ENCODE peak calls at places on chromosomes 3 and 15, in ten cellular contexts. One of them, this sample, is unnamed.

GRCh38 chr3:58679974-58680656 is 13.5 kb upstream of the FAM3D start:
- DNase-seq in retina: no peak
- DNase-seq in pons: no peak
- DNase-seq in breast epithelium: no peak
- DNase-seq in HT-29: no peak
- DNase-seq in GM10248: no peak
- DNase-seq in Kasumi-1: no peak
- DNase-seq in glutamatergic neuron: no peak
- DNase-seq in AG08396: no peak
- DNase-seq in progenitor cell of endocrine pancreas: no peak
- DNase-seq in this sample: no peak

GRCh38 chr15:63238796-63239195 is 38.6 kb upstream of the APH1B start:
- DNase-seq in retina: no peak
- DNase-seq in pons: no peak
- DNase-seq in breast epithelium: no peak
- DNase-seq in HT-29: no peak
- DNase-seq in GM10248: peak
- DNase-seq in Kasumi-1: no peak
- DNase-seq in glutamatergic neuron: no peak
- DNase-seq in AG08396: no peak
- DNase-seq in progenitor cell of endocrine pancreas: no peak
- DNase-seq in this sample: peak

GRCh38 chr3:9222956-9223639 is 26.3 kb downstream of the SRGAP3 start:
- DNase-seq in retina: no peak
- DNase-seq in pons: no peak
- DNase-seq in breast epithelium: no peak
- DNase-seq in HT-29: no peak
- DNase-seq in GM10248: no peak
- DNase-seq in Kasumi-1: no peak
- DNase-seq in glutamatergic neuron: no peak
- DNase-seq in AG08396: no peak
- DNase-seq in progenitor cell of endocrine pancreas: no peak
- DNase-seq in this sample: no peak

GRCh38 chr3:66554178-66554577 is 53.4 kb upstream of the LRIG1 start:
- DNase-seq in retina: no peak
- DNase-seq in pons: no peak
- DNase-seq in breast epithelium: no peak
- DNase-seq in HT-29: no peak
- DNase-seq in GM10248: no peak
- DNase-seq in Kasumi-1: no peak
- DNase-seq in glutamatergic neuron: no peak
- DNase-seq in AG08396: no peak
- DNase-seq in progenitor cell of endocrine pancreas: no peak
- DNase-seq in this sample: peak

GRCh38 chr3:27115352-27115751 is 253.8 kb downstream of the NEK10 start:
- DNase-seq in retina: no peak
- DNase-seq in pons: no peak
- DNase-seq in breast epithelium: no peak
- DNase-seq in HT-29: no peak
- DNase-seq in GM10248: no peak
- DNase-seq in Kasumi-1: no peak
- DNase-seq in glutamatergic neuron: no peak
- DNase-seq in AG08396: no peak
- DNase-seq in progenitor cell of endocrine pancreas: no peak
- DNase-seq in this sample: no peak

GRCh38 chr3:119636194-119636593 is 24.2 kb downstream of the POPDC2 start:
- DNase-seq in retina: no peak
- DNase-seq in pons: no peak
- DNase-seq in breast epithelium: no peak
- DNase-seq in HT-29: no peak
- DNase-seq in GM10248: no peak
- DNase-seq in Kasumi-1: no peak
- DNase-seq in glutamatergic neuron: no peak
- DNase-seq in AG08396: no peak
- DNase-seq in progenitor cell of endocrine pancreas: no peak
- DNase-seq in this sample: no peak

GRCh38 chr3:13005301-13005700 is 67.9 kb downstream of the IQSEC1 start:
- DNase-seq in retina: no peak
- DNase-seq in pons: no peak
- DNase-seq in breast epithelium: no peak
- DNase-seq in HT-29: no peak
- DNase-seq in GM10248: no peak
- DNase-seq in Kasumi-1: no peak
- DNase-seq in glutamatergic neuron: no peak
- DNase-seq in AG08396: no peak
- DNase-seq in progenitor cell of endocrine pancreas: no peak
- DNase-seq in this sample: no peak

GRCh38 chr15:40878785-40879184 is 4.8 kb upstream of the RHOV start:
- DNase-seq in retina: no peak
- DNase-seq in pons: no peak
- DNase-seq in breast epithelium: no peak
- DNase-seq in HT-29: peak
- DNase-seq in GM10248: peak
- DNase-seq in Kasumi-1: no peak
- DNase-seq in glutamatergic neuron: no peak
- DNase-seq in AG08396: no peak
- DNase-seq in progenitor cell of endocrine pancreas: no peak
- DNase-seq in this sample: peak

GRCh38 chr15:65819563-65819960 is 27.5 kb upstream of the DENND4A start:
- DNase-seq in retina: no peak
- DNase-seq in pons: no peak
- DNase-seq in breast epithelium: no peak
- DNase-seq in HT-29: no peak
- DNase-seq in GM10248: no peak
- DNase-seq in Kasumi-1: no peak
- DNase-seq in glutamatergic neuron: no peak
- DNase-seq in AG08396: no peak
- DNase-seq in progenitor cell of endocrine pancreas: no peak
- DNase-seq in this sample: no peak

GRCh38 chr3:141401584-141402475 is 33.5 kb downstream of the ZBTB38 start:
- DNase-seq in retina: peak
- DNase-seq in pons: peak
- DNase-seq in breast epithelium: no peak
- DNase-seq in HT-29: peak
- DNase-seq in GM10248: peak
- DNase-seq in Kasumi-1: no peak
- DNase-seq in glutamatergic neuron: peak
- DNase-seq in AG08396: peak
- DNase-seq in progenitor cell of endocrine pancreas: peak
- DNase-seq in this sample: peak

GRCh38 chr15:100166313-100166712 is 175.5 kb downstream of the ADAMTS17 start:
- DNase-seq in retina: no peak
- DNase-seq in pons: no peak
- DNase-seq in breast epithelium: no peak
- DNase-seq in HT-29: no peak
- DNase-seq in GM10248: no peak
- DNase-seq in Kasumi-1: no peak
- DNase-seq in glutamatergic neuron: no peak
- DNase-seq in AG08396: no peak
- DNase-seq in progenitor cell of endocrine pancreas: no peak
- DNase-seq in this sample: no peak

GRCh38 chr3:57985176-57985976 is 22.8 kb upstream of the FLNB start:
- DNase-seq in retina: no peak
- DNase-seq in pons: no peak
- DNase-seq in breast epithelium: no peak
- DNase-seq in HT-29: no peak
- DNase-seq in GM10248: no peak
- DNase-seq in Kasumi-1: no peak
- DNase-seq in glutamatergic neuron: no peak
- DNase-seq in AG08396: no peak
- DNase-seq in progenitor cell of endocrine pancreas: no peak
- DNase-seq in this sample: no peak

GRCh38 chr3:153967260-153967659 is 153.9 kb upstream of the ARHGEF26 start:
- DNase-seq in retina: no peak
- DNase-seq in pons: no peak
- DNase-seq in breast epithelium: no peak
- DNase-seq in HT-29: no peak
- DNase-seq in GM10248: no peak
- DNase-seq in Kasumi-1: no peak
- DNase-seq in glutamatergic neuron: no peak
- DNase-seq in AG08396: no peak
- DNase-seq in progenitor cell of endocrine pancreas: no peak
- DNase-seq in this sample: no peak

GRCh38 chr3:139113231-139113749 is 68.6 kb upstream of the PRR23C start:
- DNase-seq in retina: no peak
- DNase-seq in pons: peak
- DNase-seq in breast epithelium: no peak
- DNase-seq in HT-29: peak
- DNase-seq in GM10248: no peak
- DNase-seq in Kasumi-1: peak
- DNase-seq in glutamatergic neuron: no peak
- DNase-seq in AG08396: no peak
- DNase-seq in progenitor cell of endocrine pancreas: no peak
- DNase-seq in this sample: no peak

GRCh38 chr15:68526269-68526668 is 52.5 kb upstream of the CORO2B start:
- DNase-seq in retina: no peak
- DNase-seq in pons: no peak
- DNase-seq in breast epithelium: no peak
- DNase-seq in HT-29: no peak
- DNase-seq in GM10248: no peak
- DNase-seq in Kasumi-1: no peak
- DNase-seq in glutamatergic neuron: no peak
- DNase-seq in AG08396: no peak
- DNase-seq in progenitor cell of endocrine pancreas: no peak
- DNase-seq in this sample: no peak

GRCh38 chr3:28575100-28575747 is 226.6 kb upstream of the AZI2 start:
- DNase-seq in retina: peak
- DNase-seq in pons: no peak
- DNase-seq in breast epithelium: no peak
- DNase-seq in HT-29: no peak
- DNase-seq in GM10248: no peak
- DNase-seq in Kasumi-1: no peak
- DNase-seq in glutamatergic neuron: peak
- DNase-seq in AG08396: no peak
- DNase-seq in progenitor cell of endocrine pancreas: peak
- DNase-seq in this sample: no peak

GRCh38 chr3:115709931-115710330 is 86.6 kb downstream of the GAP43 start:
- DNase-seq in retina: no peak
- DNase-seq in pons: no peak
- DNase-seq in breast epithelium: no peak
- DNase-seq in HT-29: no peak
- DNase-seq in GM10248: no peak
- DNase-seq in Kasumi-1: no peak
- DNase-seq in glutamatergic neuron: no peak
- DNase-seq in AG08396: no peak
- DNase-seq in progenitor cell of endocrine pancreas: no peak
- DNase-seq in this sample: no peak

GRCh38 chr15:81235781-81236507 is 39.3 kb downstream of the IL16 start:
- DNase-seq in retina: no peak
- DNase-seq in pons: no peak
- DNase-seq in breast epithelium: no peak
- DNase-seq in HT-29: no peak
- DNase-seq in GM10248: no peak
- DNase-seq in Kasumi-1: peak
- DNase-seq in glutamatergic neuron: no peak
- DNase-seq in AG08396: peak
- DNase-seq in progenitor cell of endocrine pancreas: no peak
- DNase-seq in this sample: no peak

GRCh38 chr3:186613637-186614265 is 891 bp downstream of the AHSG start:
- DNase-seq in retina: no peak
- DNase-seq in pons: no peak
- DNase-seq in breast epithelium: no peak
- DNase-seq in HT-29: no peak
- DNase-seq in GM10248: no peak
- DNase-seq in Kasumi-1: no peak
- DNase-seq in glutamatergic neuron: no peak
- DNase-seq in AG08396: no peak
- DNase-seq in progenitor cell of endocrine pancreas: no peak
- DNase-seq in this sample: no peak

GRCh38 chr3:109188726-109189125 is 52.2 kb downstream of the C3orf85 start:
- DNase-seq in retina: peak
- DNase-seq in pons: peak
- DNase-seq in breast epithelium: no peak
- DNase-seq in HT-29: no peak
- DNase-seq in GM10248: no peak
- DNase-seq in Kasumi-1: no peak
- DNase-seq in glutamatergic neuron: peak
- DNase-seq in AG08396: no peak
- DNase-seq in progenitor cell of endocrine pancreas: no peak
- DNase-seq in this sample: no peak

GRCh38 chr15:38455096-38455495 is 1.2 kb downstream of the FAM98B start:
- DNase-seq in retina: no peak
- DNase-seq in pons: peak
- DNase-seq in breast epithelium: no peak
- DNase-seq in HT-29: peak
- DNase-seq in GM10248: no peak
- DNase-seq in Kasumi-1: peak
- DNase-seq in glutamatergic neuron: no peak
- DNase-seq in AG08396: no peak
- DNase-seq in progenitor cell of endocrine pancreas: no peak
- DNase-seq in this sample: no peak

GRCh38 chr3:119310052-119310451 is 15.9 kb downstream of the ARHGAP31 start:
- DNase-seq in retina: peak
- DNase-seq in pons: no peak
- DNase-seq in breast epithelium: no peak
- DNase-seq in HT-29: no peak
- DNase-seq in GM10248: no peak
- DNase-seq in Kasumi-1: no peak
- DNase-seq in glutamatergic neuron: no peak
- DNase-seq in AG08396: peak
- DNase-seq in progenitor cell of endocrine pancreas: no peak
- DNase-seq in this sample: no peak

GRCh38 chr15:101127503-101128076 is 124.3 kb downstream of the CHSY1 start:
- DNase-seq in retina: no peak
- DNase-seq in pons: peak
- DNase-seq in breast epithelium: peak
- DNase-seq in HT-29: no peak
- DNase-seq in GM10248: peak
- DNase-seq in Kasumi-1: peak
- DNase-seq in glutamatergic neuron: no peak
- DNase-seq in AG08396: peak
- DNase-seq in progenitor cell of endocrine pancreas: no peak
- DNase-seq in this sample: peak

GRCh38 chr3:158057666-158058065 is 48.6 kb downstream of the SHOX2 start:
- DNase-seq in retina: no peak
- DNase-seq in pons: no peak
- DNase-seq in breast epithelium: no peak
- DNase-seq in HT-29: no peak
- DNase-seq in GM10248: no peak
- DNase-seq in Kasumi-1: no peak
- DNase-seq in glutamatergic neuron: no peak
- DNase-seq in AG08396: no peak
- DNase-seq in progenitor cell of endocrine pancreas: no peak
- DNase-seq in this sample: no peak

GRCh38 chr3:54600441-54601204 is 327.2 kb downstream of the LRTM1 start:
- DNase-seq in retina: peak
- DNase-seq in pons: peak
- DNase-seq in breast epithelium: no peak
- DNase-seq in HT-29: no peak
- DNase-seq in GM10248: no peak
- DNase-seq in Kasumi-1: no peak
- DNase-seq in glutamatergic neuron: no peak
- DNase-seq in AG08396: no peak
- DNase-seq in progenitor cell of endocrine pancreas: no peak
- DNase-seq in this sample: no peak

GRCh38 chr15:99511865-99512632 is 53.7 kb upstream of the MEF2A start:
- DNase-seq in retina: peak
- DNase-seq in pons: peak
- DNase-seq in breast epithelium: no peak
- DNase-seq in HT-29: no peak
- DNase-seq in GM10248: peak
- DNase-seq in Kasumi-1: peak
- DNase-seq in glutamatergic neuron: peak
- DNase-seq in AG08396: no peak
- DNase-seq in progenitor cell of endocrine pancreas: no peak
- DNase-seq in this sample: no peak

GRCh38 chr15:74364936-74365618 is 2.4 kb downstream of the CYP11A1 start:
- DNase-seq in retina: no peak
- DNase-seq in pons: no peak
- DNase-seq in breast epithelium: peak
- DNase-seq in HT-29: no peak
- DNase-seq in GM10248: peak
- DNase-seq in Kasumi-1: no peak
- DNase-seq in glutamatergic neuron: no peak
- DNase-seq in AG08396: no peak
- DNase-seq in progenitor cell of endocrine pancreas: no peak
- DNase-seq in this sample: no peak

GRCh38 chr3:5080779-5081550 is 41.1 kb upstream of the ARL8B start:
- DNase-seq in retina: no peak
- DNase-seq in pons: no peak
- DNase-seq in breast epithelium: no peak
- DNase-seq in HT-29: no peak
- DNase-seq in GM10248: no peak
- DNase-seq in Kasumi-1: no peak
- DNase-seq in glutamatergic neuron: no peak
- DNase-seq in AG08396: no peak
- DNase-seq in progenitor cell of endocrine pancreas: no peak
- DNase-seq in this sample: no peak